ENCODE peak calls at places on chromosomes 7 and 10, in seven cellular contexts. Z is neuronal stem cell, H is IMR-90, B is H9, J is mesendoderm, A is H1, R is mesenchymal stem cell. Q is an unnamed sample.

GRCh38 chr7:17274551-17275245 is 23.8 kb upstream of the AHR start:
- DNase-seq in Z (no peak), H (peak), B (no peak), J (no peak), A (no peak), R (peak), Q (no peak)

GRCh38 chr7:149422914-149423285 is 38.0 kb downstream of the ZNF777 start:
- DNase-seq in Z (no peak), H (no peak), B (peak), J (no peak), A (no peak), R (no peak), Q (no peak)

GRCh38 chr7:458511-459245 is 61.0 kb downstream of the PDGFA start:
- DNase-seq in Z (no peak), H (no peak), B (no peak), J (no peak), A (no peak), R (no peak), Q (no peak)

GRCh38 chr10:68221196-68221595 is 10.7 kb downstream of the ATOH7 start:
- DNase-seq in Z (no peak), H (peak), B (no peak), J (no peak), A (no peak), R (no peak), Q (no peak)

GRCh38 chr10:11578802-11579255 is 32.6 kb downstream of the USP6NL start:
- DNase-seq in Z (no peak), H (no peak), B (no peak), J (no peak), A (no peak), R (no peak), Q (no peak)

GRCh38 chr7:30135551-30136271 is 925 bp downstream of the MTURN start:
- DNase-seq in Z (peak), H (peak), B (no peak), J (no peak), A (no peak), R (peak), Q (peak)

GRCh38 chr7:11335951-11336350 is 362.3 kb downstream of the PHF14 start:
- DNase-seq in Z (no peak), H (no peak), B (no peak), J (no peak), A (no peak), R (no peak), Q (no peak)

GRCh38 chr7:497346-497745 is 22.3 kb downstream of the PDGFA start:
- DNase-seq in Z (no peak), H (no peak), B (no peak), J (no peak), A (no peak), R (no peak), Q (no peak)

GRCh38 chr7:139618482-139619366 is 95.2 kb downstream of the CLEC2L start:
- DNase-seq in Z (peak), H (peak), B (peak), J (peak), A (no peak), R (peak), Q (no peak)

GRCh38 chr7:120827719-120828118 is 30.2 kb downstream of the TSPAN12 start:
- DNase-seq in Z (no peak), H (peak), B (no peak), J (no peak), A (no peak), R (peak), Q (peak)

GRCh38 chr7:87475359-87476178 is at the start of gene ABCB4:
- DNase-seq in Z (no peak), H (no peak), B (no peak), J (no peak), A (no peak), R (no peak), Q (no peak)

GRCh38 chr10:49298666-49298989 is 342 bp upstream of the C10orf71 start:
- DNase-seq in Z (no peak), H (no peak), B (no peak), J (peak), A (no peak), R (no peak), Q (peak)

GRCh38 chr7:47482013-47482761 is 99.7 kb downstream of the TNS3 start:
- DNase-seq in Z (no peak), H (peak), B (no peak), J (peak), A (no peak), R (peak), Q (peak)

GRCh38 chr7:1520574-1521234 is 9.8 kb upstream of the MAFK start:
- DNase-seq in Z (no peak), H (peak), B (no peak), J (no peak), A (no peak), R (peak), Q (peak)

GRCh38 chr7:75656740-75657139 is 82.0 kb downstream of the HIP1 start:
- DNase-seq in Z (no peak), H (no peak), B (no peak), J (no peak), A (no peak), R (no peak), Q (no peak)

GRCh38 chr10:17348111-17349008 is 106.0 kb downstream of the ST8SIA6 start:
- DNase-seq in Z (no peak), H (peak), B (no peak), J (no peak), A (no peak), R (no peak), Q (peak)

GRCh38 chr7:42238709-42239395 is 1.8 kb upstream of the GLI3 start:
- DNase-seq in Z (no peak), H (peak), B (peak), J (peak), A (no peak), R (peak), Q (peak)

GRCh38 chr10:73920084-73920483 is 9.2 kb downstream of the PLAU start:
- DNase-seq in Z (no peak), H (no peak), B (no peak), J (peak), A (no peak), R (peak), Q (peak)

DNA sequence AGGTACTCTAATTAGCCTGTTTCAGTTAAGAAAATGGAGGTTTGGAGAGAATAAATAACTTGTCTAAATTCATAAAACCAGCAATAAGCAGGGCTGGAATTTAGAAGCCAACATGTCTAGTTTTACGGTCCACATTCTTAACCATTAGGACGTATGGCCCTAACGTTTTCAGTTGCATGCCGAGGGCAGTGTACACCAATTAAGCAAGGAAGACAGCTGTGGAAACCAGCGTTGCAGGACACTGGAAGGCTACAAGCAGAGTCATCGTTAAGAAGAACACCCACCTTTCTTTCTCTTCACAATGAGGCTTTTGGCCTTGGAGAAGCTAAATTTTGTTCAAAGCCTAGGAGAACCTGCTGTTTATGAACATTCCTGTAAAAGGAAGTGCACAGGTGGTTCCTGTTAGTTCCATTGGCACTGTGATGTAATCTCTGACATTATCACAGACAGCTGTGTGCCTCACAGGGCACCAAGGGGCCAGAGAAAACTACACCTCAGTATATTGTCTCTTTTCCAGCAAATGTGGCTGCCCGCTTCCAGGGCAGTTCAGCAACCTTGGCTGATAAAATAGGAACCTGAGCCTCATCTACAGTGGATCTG is 21.0 kb downstream of the MPP7 start:
- DNase-seq in Z (peak), H (no peak), B (no peak), J (no peak), A (no peak), R (no peak), Q (no peak)
- H3K4me2 ChIP-seq in Z (peak), H (no peak), B (no peak), J (no peak), A (no peak), R (no peak), Q (no peak)

DNA sequence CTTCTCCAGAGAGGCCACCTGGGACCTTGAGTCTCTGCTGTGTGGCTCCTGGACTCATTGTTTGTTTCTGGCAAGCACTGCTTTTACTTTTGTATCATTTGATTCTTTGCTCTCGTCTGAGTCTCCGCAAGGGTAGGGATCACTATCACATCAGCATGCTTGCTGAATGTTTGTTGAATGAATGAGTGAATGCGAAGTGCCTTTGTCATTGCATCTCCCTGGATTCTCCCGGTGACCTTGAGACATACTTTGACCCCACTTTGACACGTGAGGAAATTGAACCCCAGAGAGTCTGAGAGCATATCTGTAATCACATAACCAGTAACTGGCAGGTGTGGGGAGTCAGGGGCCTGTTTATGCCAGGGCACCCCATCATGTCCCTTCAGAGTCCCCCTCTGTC is 92.8 kb downstream of the ZMIZ1 start:
- DNase-seq in Z (no peak), H (no peak), B (no peak), J (no peak), A (no peak), R (no peak), Q (no peak)
- H3K4ac ChIP-seq in Z (no peak), H (peak), B (no peak), J (no peak), A (no peak), R (no peak), Q (no peak)

GRCh38 chr10:96261930-96262329 is 9.4 kb downstream of the BLNK start:
- DNase-seq in Z (no peak), H (no peak), B (no peak), J (no peak), A (no peak), R (no peak), Q (no peak)
- H2BK5ac ChIP-seq in Z (no peak), H (no peak), B (no peak), J (no peak), A (no peak), R (no peak), Q (no peak)

GRCh38 chr10:124637091-124637700 is 107.0 kb downstream of the FAM53B start:
- DNase-seq in Z (no peak), H (no peak), B (no peak), J (no peak), A (no peak), R (no peak), Q (no peak)
- H3K4me2 ChIP-seq in Z (no peak), H (no peak), B (no peak), J (no peak), A (no peak), R (no peak), Q (no peak)

GRCh38 chr10:13121500-13121854 is 21.5 kb downstream of the OPTN start:
- DNase-seq in Z (no peak), H (no peak), B (no peak), J (peak), A (no peak), R (no peak), Q (no peak)
- H3K4ac ChIP-seq in Z (no peak), H (no peak), B (no peak), J (no peak), A (no peak), R (no peak), Q (no peak)

DNA sequence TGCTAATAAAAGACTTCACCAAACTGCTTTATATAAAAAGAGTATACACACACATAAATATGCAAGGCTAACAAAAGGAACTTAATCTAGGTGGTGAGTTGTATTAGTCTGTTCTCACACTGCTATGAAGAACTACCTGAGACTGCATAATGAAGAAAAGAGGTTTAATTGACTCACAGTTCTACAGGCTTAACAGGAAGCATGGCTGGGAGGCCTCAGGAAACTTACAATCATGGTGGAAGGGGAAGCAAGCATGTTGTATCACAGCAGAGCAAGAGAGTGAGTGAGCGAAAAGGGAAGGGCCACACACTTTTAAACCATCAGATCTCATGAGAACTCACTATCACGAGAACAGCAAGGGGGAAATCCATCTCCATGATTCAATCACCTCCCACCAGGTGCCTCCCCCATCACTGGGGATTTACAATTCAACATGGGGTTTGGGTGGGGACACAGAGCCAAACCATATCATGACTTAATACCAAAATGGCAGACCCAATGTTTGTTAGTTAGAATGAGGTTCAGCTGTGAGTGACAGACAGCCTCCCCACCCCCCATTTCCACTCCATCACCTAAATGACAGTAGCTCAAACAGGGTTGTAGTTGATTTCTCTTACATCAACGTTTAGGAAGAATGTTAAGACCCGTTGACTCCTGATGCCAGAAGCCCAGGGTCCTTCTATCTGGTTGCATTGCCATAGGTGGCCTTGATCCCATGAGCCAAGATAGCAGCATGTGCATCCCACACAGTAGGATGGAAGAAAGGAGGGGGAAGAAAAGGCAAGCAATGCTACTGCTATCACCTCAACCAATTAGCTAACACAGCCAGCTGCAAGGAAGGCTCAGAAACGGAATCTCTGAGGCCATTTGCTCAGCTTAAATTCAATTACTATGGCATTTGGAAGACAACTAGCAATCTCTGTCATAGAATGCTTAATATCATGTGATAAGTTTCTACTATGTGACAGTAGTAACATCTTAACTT is 77.0 kb downstream of the CCDC71L start:
- DNase-seq in Z (no peak), H (no peak), B (no peak), J (peak), A (no peak), R (no peak), Q (no peak)
- H2BK5ac ChIP-seq in Z (no peak), H (no peak), B (no peak), J (no peak), A (no peak), R (no peak), Q (no peak)

Q was measured in trophoblast cell.